ENCODE peak calls at places on chromosomes 7 and 10, in ten cellular contexts. One of them, this sample, is unnamed.

GRCh38 chr7:103540986-103541385 is 95.0 kb upstream of the SLC26A5 start:
- DNase-seq in tibial nerve: no peak
- DNase-seq in SK-N-SH: peak
- DNase-seq in HCT116: no peak
- DNase-seq in GM06990: no peak
- DNase-seq in mammary epithelial cell: no peak
- DNase-seq in fibroblast of lung: peak
- DNase-seq in esophagus squamous epithelium: no peak
- DNase-seq in cardiac muscle cell: no peak
- DNase-seq in kidney: peak
- DNase-seq in this sample: no peak

GRCh38 chr10:71290806-71291205 is 28.3 kb upstream of the SLC29A3 start:
- DNase-seq in HCT116: no peak
- DNase-seq in cardiac muscle cell: no peak
- DNase-seq in fibroblast of lung: peak
- DNase-seq in tibial nerve: no peak
- DNase-seq in kidney: no peak
- DNase-seq in GM06990: no peak
- DNase-seq in esophagus squamous epithelium: no peak
- DNase-seq in mammary epithelial cell: no peak
- DNase-seq in SK-N-SH: no peak
- DNase-seq in this sample: no peak

GRCh38 chr7:151117565-151117964 is 31.3 kb downstream of the AGAP3 start:
- DNase-seq in esophagus squamous epithelium: no peak
- DNase-seq in kidney: no peak
- DNase-seq in GM06990: no peak
- DNase-seq in mammary epithelial cell: no peak
- DNase-seq in SK-N-SH: no peak
- DNase-seq in fibroblast of lung: no peak
- DNase-seq in cardiac muscle cell: no peak
- DNase-seq in tibial nerve: no peak
- DNase-seq in HCT116: no peak
- DNase-seq in this sample: no peak

GRCh38 chr7:85471740-85472139 is 284.9 kb upstream of the SEMA3D start:
- DNase-seq in HCT116: no peak
- DNase-seq in kidney: no peak
- DNase-seq in cardiac muscle cell: no peak
- DNase-seq in esophagus squamous epithelium: no peak
- DNase-seq in GM06990: peak
- DNase-seq in fibroblast of lung: peak
- DNase-seq in tibial nerve: no peak
- DNase-seq in SK-N-SH: no peak
- DNase-seq in mammary epithelial cell: peak
- DNase-seq in this sample: peak

GRCh38 chr10:123044391-123044790 is 35.6 kb downstream of the ACADSB start:
- DNase-seq in SK-N-SH: peak
- DNase-seq in tibial nerve: no peak
- DNase-seq in mammary epithelial cell: peak
- DNase-seq in kidney: no peak
- DNase-seq in esophagus squamous epithelium: no peak
- DNase-seq in GM06990: no peak
- DNase-seq in cardiac muscle cell: no peak
- DNase-seq in fibroblast of lung: no peak
- DNase-seq in HCT116: peak
- DNase-seq in this sample: peak

GRCh38 chr7:157771-158251 is 34.6 kb upstream of the FAM20C start:
- DNase-seq in mammary epithelial cell: no peak
- DNase-seq in cardiac muscle cell: no peak
- DNase-seq in tibial nerve: no peak
- DNase-seq in esophagus squamous epithelium: no peak
- DNase-seq in fibroblast of lung: no peak
- DNase-seq in GM06990: no peak
- DNase-seq in SK-N-SH: no peak
- DNase-seq in kidney: peak
- DNase-seq in HCT116: no peak
- DNase-seq in this sample: no peak

GRCh38 chr7:105759670-105760548 is 116.5 kb downstream of the ATXN7L1 start:
- DNase-seq in SK-N-SH: peak
- DNase-seq in GM06990: no peak
- DNase-seq in mammary epithelial cell: peak
- DNase-seq in kidney: no peak
- DNase-seq in tibial nerve: peak
- DNase-seq in esophagus squamous epithelium: no peak
- DNase-seq in fibroblast of lung: peak
- DNase-seq in cardiac muscle cell: peak
- DNase-seq in HCT116: peak
- DNase-seq in this sample: peak

GRCh38 chr10:3268025-3268424 is 95.4 kb upstream of the PITRM1 start:
- DNase-seq in cardiac muscle cell: no peak
- DNase-seq in SK-N-SH: no peak
- DNase-seq in GM06990: no peak
- DNase-seq in esophagus squamous epithelium: no peak
- DNase-seq in fibroblast of lung: no peak
- DNase-seq in mammary epithelial cell: no peak
- DNase-seq in tibial nerve: no peak
- DNase-seq in HCT116: no peak
- DNase-seq in kidney: no peak
- DNase-seq in this sample: no peak

GRCh38 chr10:28922127-28922526 is 244.8 kb downstream of the BAMBI start:
- DNase-seq in HCT116: no peak
- DNase-seq in SK-N-SH: no peak
- DNase-seq in mammary epithelial cell: no peak
- DNase-seq in tibial nerve: no peak
- DNase-seq in cardiac muscle cell: no peak
- DNase-seq in kidney: no peak
- DNase-seq in GM06990: no peak
- DNase-seq in fibroblast of lung: peak
- DNase-seq in esophagus squamous epithelium: no peak
- DNase-seq in this sample: peak

GRCh38 chr10:117094856-117095255 is 43.2 kb downstream of the VAX1 start:
- DNase-seq in tibial nerve: no peak
- DNase-seq in kidney: no peak
- DNase-seq in SK-N-SH: no peak
- DNase-seq in HCT116: no peak
- DNase-seq in GM06990: no peak
- DNase-seq in fibroblast of lung: no peak
- DNase-seq in mammary epithelial cell: no peak
- DNase-seq in cardiac muscle cell: no peak
- DNase-seq in esophagus squamous epithelium: no peak
- DNase-seq in this sample: no peak

GRCh38 chr10:480928-481551 is 208.4 kb downstream of the DIP2C start:
- DNase-seq in kidney: peak
- DNase-seq in tibial nerve: no peak
- DNase-seq in fibroblast of lung: no peak
- DNase-seq in SK-N-SH: peak
- DNase-seq in GM06990: no peak
- DNase-seq in esophagus squamous epithelium: no peak
- DNase-seq in cardiac muscle cell: peak
- DNase-seq in HCT116: no peak
- DNase-seq in mammary epithelial cell: no peak
- DNase-seq in this sample: no peak

GRCh38 chr7:116169060-116169459 is 41.3 kb upstream of the TES start:
- DNase-seq in GM06990: no peak
- DNase-seq in fibroblast of lung: peak
- DNase-seq in HCT116: no peak
- DNase-seq in tibial nerve: no peak
- DNase-seq in kidney: no peak
- DNase-seq in mammary epithelial cell: peak
- DNase-seq in esophagus squamous epithelium: no peak
- DNase-seq in SK-N-SH: no peak
- DNase-seq in cardiac muscle cell: no peak
- DNase-seq in this sample: peak

GRCh38 chr7:66741706-66742053 is 1.1 kb downstream of the RABGEF1 start:
- DNase-seq in GM06990: no peak
- DNase-seq in cardiac muscle cell: no peak
- DNase-seq in esophagus squamous epithelium: no peak
- DNase-seq in fibroblast of lung: peak
- DNase-seq in SK-N-SH: no peak
- DNase-seq in tibial nerve: no peak
- DNase-seq in kidney: no peak
- DNase-seq in HCT116: no peak
- DNase-seq in mammary epithelial cell: peak
- DNase-seq in this sample: no peak

DNA sequence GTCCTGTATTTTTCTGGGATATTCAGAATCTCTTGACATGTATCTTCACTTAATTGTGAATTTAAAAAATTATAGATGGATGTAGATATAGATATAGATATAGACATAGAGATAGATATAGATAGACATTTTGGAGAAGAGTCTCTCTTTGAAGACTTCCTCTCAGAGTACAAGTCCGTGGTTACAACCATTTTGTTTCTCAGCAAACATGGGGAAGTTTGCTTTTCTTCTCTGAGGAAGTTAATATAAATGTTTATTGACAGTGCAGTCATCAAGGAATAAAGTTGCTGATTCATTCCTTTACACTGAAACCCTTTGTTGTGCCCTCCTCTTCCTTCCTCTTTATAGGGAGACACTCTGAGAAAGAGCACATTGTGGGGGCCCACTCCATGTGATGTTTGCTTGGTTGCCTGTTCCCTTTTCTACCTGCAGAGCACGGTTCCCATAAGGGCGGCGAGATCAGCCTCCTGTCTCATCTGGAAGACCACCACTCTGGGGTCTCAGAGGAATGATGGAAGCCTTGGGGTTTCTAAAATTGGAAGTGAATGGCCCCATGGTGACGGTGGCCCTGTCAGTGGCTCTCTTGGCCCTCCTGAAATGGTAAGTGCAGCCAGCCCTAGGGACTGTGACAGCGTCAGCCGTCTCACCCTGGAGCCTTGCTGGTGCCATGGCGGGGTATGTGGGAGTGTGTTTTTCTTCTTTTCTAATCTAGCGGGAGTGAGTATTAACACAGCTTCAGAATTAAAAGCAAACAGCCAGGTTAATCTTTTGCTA is at the start of gene TBXAS1:
- DNase-seq in SK-N-SH: no peak
- DNase-seq in GM06990: peak
- DNase-seq in mammary epithelial cell: no peak
- DNase-seq in tibial nerve: peak
- DNase-seq in kidney: no peak
- DNase-seq in fibroblast of lung: no peak
- DNase-seq in cardiac muscle cell: no peak
- DNase-seq in HCT116: no peak
- DNase-seq in esophagus squamous epithelium: no peak
- DNase-seq in this sample: peak
- H3K4me3 ChIP-seq in SK-N-SH: no peak
- H3K4me3 ChIP-seq in GM06990: peak
- H3K4me3 ChIP-seq in mammary epithelial cell: no peak
- H3K4me3 ChIP-seq in tibial nerve: no peak
- H3K4me3 ChIP-seq in kidney: peak
- H3K4me3 ChIP-seq in fibroblast of lung: no peak
- H3K4me3 ChIP-seq in cardiac muscle cell: no peak
- H3K4me3 ChIP-seq in HCT116: no peak
- H3K4me3 ChIP-seq in esophagus squamous epithelium: no peak
- H3K4me3 ChIP-seq in this sample: no peak

DNA sequence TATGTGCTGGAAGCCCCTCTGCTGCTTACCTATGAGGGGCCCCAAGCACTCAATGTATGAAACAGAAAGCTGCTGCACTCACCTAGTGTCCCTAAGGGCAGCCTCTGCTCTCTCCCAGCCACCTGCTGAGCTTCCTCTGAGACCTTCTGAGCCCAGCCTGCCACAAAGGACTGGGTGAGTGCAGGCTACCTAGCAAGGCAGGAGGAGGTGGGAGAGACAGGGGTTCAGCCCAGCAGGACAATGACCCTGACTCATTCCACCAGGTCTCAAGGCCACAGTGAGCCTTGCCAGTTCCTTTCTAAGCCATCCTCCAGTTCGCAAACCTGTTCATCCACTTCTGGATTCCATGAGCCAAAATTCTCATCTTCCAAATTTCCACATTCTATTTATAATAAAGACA is 16.3 kb downstream of the VOPP1 start:
- DNase-seq in SK-N-SH: no peak
- DNase-seq in mammary epithelial cell: no peak
- DNase-seq in esophagus squamous epithelium: no peak
- DNase-seq in cardiac muscle cell: no peak
- DNase-seq in fibroblast of lung: no peak
- DNase-seq in HCT116: no peak
- DNase-seq in kidney: peak
- DNase-seq in tibial nerve: no peak
- DNase-seq in GM06990: no peak
- DNase-seq in this sample: no peak
- H3K4me3 ChIP-seq in SK-N-SH: no peak
- H3K4me3 ChIP-seq in mammary epithelial cell: no peak
- H3K4me3 ChIP-seq in esophagus squamous epithelium: no peak
- H3K4me3 ChIP-seq in cardiac muscle cell: no peak
- H3K4me3 ChIP-seq in fibroblast of lung: no peak
- H3K4me3 ChIP-seq in HCT116: no peak
- H3K4me3 ChIP-seq in kidney: no peak
- H3K4me3 ChIP-seq in tibial nerve: no peak
- H3K4me3 ChIP-seq in GM06990: peak
- H3K4me3 ChIP-seq in this sample: no peak

DNA sequence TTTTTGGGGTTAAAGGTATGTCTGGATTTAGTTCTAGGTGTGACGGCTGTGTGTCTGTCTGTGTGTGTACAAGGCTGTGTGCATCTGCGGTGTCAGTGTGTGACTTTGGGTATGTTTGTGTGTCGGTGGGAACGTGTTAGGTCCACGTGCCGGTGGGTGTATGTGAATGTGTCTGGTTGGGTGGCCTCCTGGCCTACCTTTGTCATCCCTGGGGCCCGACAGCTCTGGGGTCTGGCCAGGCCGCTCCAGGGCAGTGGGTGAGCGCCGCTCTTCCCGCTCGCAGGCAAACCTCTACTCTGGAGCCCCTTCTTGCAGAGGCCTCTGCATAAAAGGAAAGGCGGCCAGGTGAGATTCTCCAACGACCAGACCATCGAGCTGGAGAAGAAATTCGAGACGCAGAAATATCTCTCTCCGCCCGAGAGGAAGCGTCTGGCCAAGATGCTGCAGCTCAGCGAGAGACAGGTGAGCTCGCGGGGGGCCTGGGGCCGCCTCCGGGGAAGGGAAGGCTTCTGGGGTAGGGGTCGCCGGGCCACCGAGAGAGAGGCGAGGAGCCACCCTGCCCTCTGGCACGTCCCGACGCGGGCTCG is 2.4 kb downstream of the HHEX start:
- DNase-seq in kidney: no peak
- DNase-seq in GM06990: peak
- DNase-seq in cardiac muscle cell: no peak
- DNase-seq in SK-N-SH: no peak
- DNase-seq in fibroblast of lung: no peak
- DNase-seq in HCT116: no peak
- DNase-seq in esophagus squamous epithelium: no peak
- DNase-seq in mammary epithelial cell: no peak
- DNase-seq in tibial nerve: no peak
- DNase-seq in this sample: no peak
- H3K4me3 ChIP-seq in kidney: peak
- H3K4me3 ChIP-seq in GM06990: no peak
- H3K4me3 ChIP-seq in cardiac muscle cell: no peak
- H3K4me3 ChIP-seq in SK-N-SH: no peak
- H3K4me3 ChIP-seq in fibroblast of lung: peak
- H3K4me3 ChIP-seq in HCT116: no peak
- H3K4me3 ChIP-seq in esophagus squamous epithelium: peak
- H3K4me3 ChIP-seq in mammary epithelial cell: no peak
- H3K4me3 ChIP-seq in tibial nerve: peak
- H3K4me3 ChIP-seq in this sample: no peak

DNA sequence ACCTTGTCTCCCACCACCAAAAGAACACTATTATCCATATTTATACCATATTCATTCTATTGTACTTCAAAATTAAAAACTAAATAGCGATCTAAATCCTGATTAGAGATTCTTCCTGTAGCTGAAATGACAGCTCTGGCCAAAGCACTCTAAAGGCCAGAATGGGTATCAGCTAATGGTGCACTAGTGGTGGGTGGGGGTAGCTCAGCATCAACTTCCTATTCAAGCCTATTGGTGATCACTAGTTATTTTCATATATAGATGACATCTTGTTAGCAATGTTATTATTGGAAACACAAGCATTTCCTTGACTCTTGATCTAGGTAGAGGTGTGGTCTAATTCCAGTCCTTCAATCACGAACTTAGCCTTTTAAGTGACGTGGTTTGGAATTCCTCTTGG is 43.6 kb downstream of the TET1 start:
- DNase-seq in GM06990: no peak
- DNase-seq in fibroblast of lung: no peak
- DNase-seq in tibial nerve: no peak
- DNase-seq in esophagus squamous epithelium: no peak
- DNase-seq in HCT116: no peak
- DNase-seq in SK-N-SH: no peak
- DNase-seq in kidney: no peak
- DNase-seq in cardiac muscle cell: no peak
- DNase-seq in mammary epithelial cell: no peak
- DNase-seq in this sample: no peak
- H3K4me3 ChIP-seq in GM06990: no peak
- H3K4me3 ChIP-seq in fibroblast of lung: no peak
- H3K4me3 ChIP-seq in tibial nerve: no peak
- H3K4me3 ChIP-seq in esophagus squamous epithelium: no peak
- H3K4me3 ChIP-seq in HCT116: no peak
- H3K4me3 ChIP-seq in SK-N-SH: no peak
- H3K4me3 ChIP-seq in kidney: no peak
- H3K4me3 ChIP-seq in cardiac muscle cell: no peak
- H3K4me3 ChIP-seq in mammary epithelial cell: no peak
- H3K4me3 ChIP-seq in this sample: no peak

This sample was measured in adipocyte.